ENCODE peak calls at places on chromosomes 5 and 9, in seven cellular contexts. H is IMR-90, C is neuronal stem cell, Z is mesendoderm, A is H1, R is mesenchymal stem cell, K is trophoblast cell. V is an unnamed sample.

GRCh38 chr5:92518318-92518913 is 1062.6 kb downstream of the NR2F1-AS1 start:
- DNase-seq in H (peak), C (no peak), Z (peak), A (no peak), R (peak), K (no peak), V (peak)

GRCh38 chr5:56279979-56280378 is 46.8 kb upstream of the ANKRD55 start:
- DNase-seq in H (peak), C (no peak), Z (peak), A (no peak), R (peak), K (no peak), V (peak)

GRCh38 chr5:58357121-58357520 is 102.8 kb downstream of the PLK2 start:
- DNase-seq in H (peak), C (no peak), Z (no peak), A (no peak), R (peak), K (no peak), V (no peak)

GRCh38 chr5:176550275-176550831 is 1.2 kb downstream of the CDHR2 start:
- DNase-seq in H (no peak), C (no peak), Z (no peak), A (no peak), R (no peak), K (no peak), V (no peak)

GRCh38 chr5:10635257-10635860 is 71.5 kb downstream of the ANKRD33B start:
- DNase-seq in H (peak), C (no peak), Z (no peak), A (peak), R (peak), K (peak), V (no peak)

GRCh38 chr9:118455781-118456180 is 751.6 kb downstream of the TLR4 start:
- DNase-seq in H (no peak), C (no peak), Z (no peak), A (no peak), R (no peak), K (no peak), V (no peak)

GRCh38 chr5:76029739-76030138 is 53.4 kb upstream of the SV2C start:
- DNase-seq in H (no peak), C (no peak), Z (no peak), A (no peak), R (no peak), K (no peak), V (no peak)

GRCh38 chr5:107538331-107539162 is 132.2 kb downstream of the EFNA5 start:
- DNase-seq in H (peak), C (no peak), Z (no peak), A (no peak), R (no peak), K (peak), V (no peak)

GRCh38 chr5:78765756-78766411 is 117.3 kb upstream of the LHFPL2 start:
- DNase-seq in H (no peak), C (no peak), Z (no peak), A (no peak), R (peak), K (no peak), V (no peak)

GRCh38 chr9:71916834-71917534 is 5.5 kb downstream of the C9orf85 start:
- DNase-seq in H (no peak), C (no peak), Z (no peak), A (no peak), R (no peak), K (no peak), V (no peak)

GRCh38 chr9:69317081-69317480 is 7.9 kb upstream of the ENTREP1 start:
- DNase-seq in H (no peak), C (no peak), Z (no peak), A (no peak), R (no peak), K (no peak), V (no peak)
- H2AK5ac ChIP-seq in H (no peak), C (no peak), Z (no peak), A (no peak), R (no peak), K (no peak), V (no peak)

DNA sequence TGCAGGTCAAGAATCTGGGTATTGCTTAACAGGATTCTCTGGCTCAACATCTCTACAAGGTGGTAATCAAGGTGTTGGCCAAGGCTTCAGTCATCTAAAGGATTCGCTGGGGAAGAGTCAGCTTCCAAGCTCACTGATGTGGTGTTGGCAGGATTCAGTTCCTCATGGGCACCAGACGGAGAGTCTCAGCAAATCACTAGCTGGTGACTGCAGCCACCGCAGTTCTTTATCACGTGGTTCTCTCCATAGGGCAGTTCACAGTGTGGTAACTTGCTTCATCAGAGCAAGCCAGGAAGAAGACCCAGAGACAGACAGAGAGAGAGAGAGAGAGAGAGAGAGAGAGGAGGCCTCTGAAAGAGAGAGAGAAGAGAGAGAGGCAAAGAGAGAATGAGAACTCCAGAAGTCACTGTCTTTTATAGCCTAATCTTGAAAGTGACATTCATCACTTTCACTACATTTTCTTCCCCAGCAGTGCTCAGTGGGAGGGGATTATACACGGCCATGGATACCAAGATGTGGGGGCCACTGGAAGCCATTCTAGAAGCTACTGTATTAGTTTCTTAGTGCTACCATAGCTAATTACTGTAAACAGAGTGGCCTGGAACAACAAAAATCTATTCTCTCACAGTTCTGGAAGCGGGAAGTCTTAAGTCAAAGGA is 109.2 kb upstream of the SMIM23 start:
- DNase-seq in H (no peak), C (no peak), Z (no peak), A (peak), R (no peak), K (no peak), V (no peak)
- H2AK5ac ChIP-seq in H (no peak), C (no peak), Z (no peak), A (no peak), R (no peak), K (no peak), V (no peak)

GRCh38 chr5:119049824-119050449 is 20.9 kb upstream of the DMXL1 start:
- DNase-seq in H (peak), C (no peak), Z (peak), A (no peak), R (peak), K (no peak), V (peak)

GRCh38 chr5:119054082-119054481 is 16.8 kb upstream of the DMXL1 start:
- DNase-seq in H (no peak), C (no peak), Z (no peak), A (no peak), R (no peak), K (no peak), V (no peak)

GRCh38 chr5:119048246-119048645 is 22.6 kb upstream of the DMXL1 start:
- DNase-seq in H (no peak), C (no peak), Z (no peak), A (no peak), R (no peak), K (no peak), V (no peak)
- H2AK5ac ChIP-seq in H (no peak), C (no peak), Z (no peak), A (no peak), R (no peak), K (no peak), V (no peak)

GRCh38 chr5:166823360-166823759 is 1468.1 kb upstream of the WWC1 start:
- DNase-seq in H (no peak), C (no peak), Z (no peak), A (no peak), R (no peak), K (no peak), V (no peak)
- H2AK5ac ChIP-seq in H (no peak), C (no peak), Z (no peak), A (no peak), R (no peak), K (no peak), V (no peak)

GRCh38 chr9:96620155-96620514 is 492 bp upstream of the CDC14B start:
- DNase-seq in H (no peak), C (no peak), Z (no peak), A (no peak), R (no peak), K (no peak), V (no peak)
- H2AK5ac ChIP-seq in H (no peak), C (no peak), Z (no peak), A (no peak), R (no peak), K (no peak), V (no peak)

GRCh38 chr9:38062498-38063362 is 6.3 kb downstream of the SHB start:
- DNase-seq in H (peak), C (no peak), Z (no peak), A (no peak), R (peak), K (no peak), V (no peak)

GRCh38 chr9:38061326-38061947 is 7.6 kb downstream of the SHB start:
- DNase-seq in H (no peak), C (no peak), Z (no peak), A (no peak), R (no peak), K (no peak), V (no peak)

GRCh38 chr9:38062106-38062497 is 6.9 kb downstream of the SHB start:
- DNase-seq in H (no peak), C (no peak), Z (no peak), A (no peak), R (no peak), K (no peak), V (no peak)

GRCh38 chr9:38059233-38059936 is 9.6 kb downstream of the SHB start:
- DNase-seq in H (peak), C (no peak), Z (no peak), A (no peak), R (peak), K (no peak), V (no peak)

GRCh38 chr9:38060688-38061087 is 8.3 kb downstream of the SHB start:
- DNase-seq in H (no peak), C (no peak), Z (no peak), A (no peak), R (no peak), K (no peak), V (no peak)
- H2AK5ac ChIP-seq in H (peak), C (no peak), Z (no peak), A (no peak), R (peak), K (no peak), V (no peak)

GRCh38 chr9:80794197-80794596 is 895.1 kb downstream of the TLE1 start:
- DNase-seq in H (no peak), C (no peak), Z (no peak), A (no peak), R (no peak), K (no peak), V (no peak)

GRCh38 chr9:80793706-80794105 is 895.6 kb downstream of the TLE1 start:
- DNase-seq in H (no peak), C (no peak), Z (no peak), A (no peak), R (no peak), K (no peak), V (no peak)

GRCh38 chr9:80796662-80797426 is 892.5 kb downstream of the TLE1 start:
- DNase-seq in H (no peak), C (peak), Z (no peak), A (no peak), R (peak), K (no peak), V (no peak)

GRCh38 chr9:80797427-80797825 is 891.9 kb downstream of the TLE1 start:
- DNase-seq in H (no peak), C (no peak), Z (no peak), A (no peak), R (peak), K (no peak), V (no peak)

DNA sequence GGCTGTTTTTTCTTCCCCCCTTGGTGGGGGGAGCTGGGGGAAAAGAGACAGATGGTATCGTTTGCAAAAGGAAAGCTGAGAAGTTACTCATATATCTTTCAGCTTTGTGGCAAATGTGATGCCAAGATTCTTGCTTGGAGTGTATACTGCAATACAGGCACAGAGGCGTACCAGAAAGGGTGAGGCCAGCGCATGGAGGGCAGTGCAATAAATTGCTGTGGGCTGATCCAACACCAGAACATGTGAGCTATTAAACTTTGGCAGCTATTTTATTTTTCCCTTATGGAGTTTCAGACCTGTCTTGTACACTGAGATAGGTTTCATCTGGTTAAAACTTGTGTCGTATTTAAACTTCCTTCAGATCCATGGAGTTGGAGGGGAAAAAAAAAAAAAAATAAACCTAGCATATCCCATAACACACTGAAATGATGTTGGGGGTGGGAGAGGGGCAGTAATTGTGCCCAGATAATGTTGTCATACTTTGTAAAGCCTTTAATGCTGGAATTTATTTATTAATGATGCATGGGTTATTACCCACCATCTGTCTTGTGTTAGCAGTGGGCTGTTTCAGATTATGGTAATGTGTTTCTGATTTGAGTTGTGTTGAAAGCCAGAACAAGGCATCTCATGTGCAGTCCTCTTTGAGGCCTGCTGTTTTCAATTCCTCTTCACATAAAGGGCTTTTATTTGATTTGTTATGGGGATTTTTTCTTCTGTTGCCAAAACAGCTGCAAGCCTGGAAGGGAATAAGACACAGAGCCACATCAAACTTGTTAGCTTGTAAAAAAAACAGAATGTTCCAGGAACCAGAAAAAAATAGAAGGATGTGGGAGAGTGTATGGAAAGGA is 891.3 kb downstream of the TLE1 start:
- DNase-seq in H (peak), C (no peak), Z (no peak), A (no peak), R (peak), K (no peak), V (no peak)
- H2AK5ac ChIP-seq in H (no peak), C (no peak), Z (no peak), A (no peak), R (no peak), K (no peak), V (no peak)

GRCh38 chr5:141521244-141521781 is 32.4 kb downstream of the PCDHGC5 start:
- DNase-seq in H (peak), C (peak), Z (peak), A (no peak), R (peak), K (peak), V (no peak)

GRCh38 chr5:141523991-141524390 is 35.1 kb downstream of the PCDHGC5 start:
- DNase-seq in H (no peak), C (no peak), Z (no peak), A (no peak), R (no peak), K (no peak), V (no peak)

GRCh38 chr5:141522301-141522700 is 33.4 kb downstream of the PCDHGC5 start:
- DNase-seq in H (no peak), C (no peak), Z (no peak), A (no peak), R (peak), K (no peak), V (no peak)

GRCh38 chr5:141525659-141526058 is 36.8 kb downstream of the PCDHGC5 start:
- DNase-seq in H (no peak), C (no peak), Z (no peak), A (no peak), R (no peak), K (no peak), V (no peak)

DNA sequence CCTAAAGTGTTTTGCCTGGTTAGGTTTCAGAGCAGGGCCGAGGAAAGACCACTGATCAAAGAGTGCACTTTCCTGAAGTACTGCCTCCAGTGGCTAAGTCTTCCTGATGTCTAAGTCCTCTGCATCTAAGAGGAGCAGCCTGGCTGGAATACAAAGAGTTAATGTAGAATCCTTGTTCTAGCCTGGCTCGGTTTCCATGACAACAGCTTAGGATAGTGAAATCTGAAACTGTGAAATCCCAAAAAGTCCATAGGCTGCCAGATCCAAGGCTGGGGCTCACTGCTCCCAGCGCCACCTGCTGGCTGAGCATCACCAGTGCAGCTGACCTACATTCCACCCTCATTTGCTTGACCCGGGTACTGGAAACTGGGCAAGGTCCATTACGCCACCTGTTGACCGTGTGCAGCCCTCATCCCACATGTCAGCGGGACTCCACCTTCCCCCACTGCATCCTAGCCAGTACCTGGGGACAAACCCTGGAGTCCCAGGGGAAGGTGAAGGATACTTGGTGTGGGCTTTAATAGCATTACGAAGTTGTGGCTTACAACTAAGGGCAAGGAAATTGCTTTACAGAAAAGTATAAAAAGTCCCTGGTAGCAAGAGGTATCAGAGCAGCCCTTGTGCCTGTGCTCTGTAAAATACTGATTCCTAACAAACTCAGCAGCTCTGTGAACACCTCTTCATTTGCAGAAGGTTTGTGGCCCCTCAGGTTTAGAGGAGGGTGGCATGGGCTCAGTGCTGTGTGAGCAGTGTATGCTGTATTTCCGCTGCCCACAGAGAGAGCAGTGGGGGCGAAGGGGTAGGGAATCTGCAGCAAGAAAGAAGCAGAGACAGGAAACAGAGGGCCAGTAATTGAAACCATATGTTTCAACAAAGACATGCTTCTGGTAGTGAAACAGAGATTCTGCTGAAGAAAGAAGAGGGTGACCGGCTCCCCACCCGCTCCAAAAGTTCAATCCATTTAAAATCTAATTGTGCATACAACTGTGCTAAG is 36.0 kb downstream of the PCDHGC5 start:
- DNase-seq in H (peak), C (peak), Z (peak), A (peak), R (peak), K (peak), V (peak)
- H2AK5ac ChIP-seq in H (peak), C (no peak), Z (no peak), A (no peak), R (peak), K (peak), V (no peak)